ENCODE peak calls at places on chromosomes 5 and 9, in seven cellular contexts. V is aorta, I is upper lobe of right lung, A is spleen, M is AG09309, P is epithelial cell of esophagus, H is substantia nigra. E is an unnamed sample.

GRCh38 chr9:9177081-9177480 is 1377.5 kb upstream of the DMAC1 start:
- DNase-seq in V (no peak), I (no peak), A (no peak), M (no peak), P (no peak), H (no peak), E (no peak)

GRCh38 chr5:39494099-39494498 is 69.3 kb upstream of the DAB2 start:
- DNase-seq in V (no peak), I (no peak), A (no peak), M (no peak), P (no peak), H (no peak), E (no peak)

GRCh38 chr9:130535818-130536521 is 43.4 kb upstream of the FUBP3 start:
- DNase-seq in V (no peak), I (no peak), A (no peak), M (peak), P (peak), H (no peak), E (no peak)

GRCh38 chr5:124519396-124519795 is 227.0 kb downstream of the ZNF608 start:
- DNase-seq in V (no peak), I (no peak), A (no peak), M (peak), P (peak), H (no peak), E (no peak)

GRCh38 chr5:95048633-95049032 is 236.3 kb downstream of the MCTP1 start:
- DNase-seq in V (no peak), I (no peak), A (no peak), M (no peak), P (no peak), H (no peak), E (no peak)

GRCh38 chr9:72128526-72128925 is 20.7 kb upstream of the GDA start:
- DNase-seq in V (no peak), I (no peak), A (no peak), M (no peak), P (no peak), H (no peak), E (no peak)

GRCh38 chr9:38280251-38280800 is 112.2 kb upstream of the ALDH1B1 start:
- DNase-seq in V (no peak), I (no peak), A (no peak), M (no peak), P (no peak), H (no peak), E (no peak)

GRCh38 chr5:1789838-1790462 is 9.7 kb downstream of the MRPL36 start:
- DNase-seq in V (peak), I (no peak), A (no peak), M (peak), P (peak), H (no peak), E (no peak)

GRCh38 chr5:56160723-56161445 is 72.2 kb downstream of the ANKRD55 start:
- DNase-seq in V (no peak), I (no peak), A (no peak), M (no peak), P (no peak), H (no peak), E (no peak)

GRCh38 chr5:150619359-150620230 is 20.9 kb upstream of the SYNPO start:
- DNase-seq in V (peak), I (no peak), A (peak), M (peak), P (no peak), H (no peak), E (no peak)

GRCh38 chr9:81776390-81776789 is 87.0 kb upstream of the TLE1 start:
- DNase-seq in V (no peak), I (no peak), A (no peak), M (no peak), P (peak), H (no peak), E (no peak)